ENCODE peak calls at places on chromosomes 13 and 19, in eight cellular contexts. O, Z, T, H, L, M, U and E are unnamed samples.

GRCh38 chr13:31476753-31477152 is 262.6 kb upstream of the RXFP2 start:
- DNase-seq in O (no peak), Z (no peak), T (no peak), H (no peak), L (no peak), M (no peak), U (no peak), E (no peak)

GRCh38 chr19:29544656-29545360 is 19.0 kb downstream of the VSTM2B start:
- DNase-seq in O (no peak), Z (no peak), T (no peak), H (no peak), L (no peak), M (no peak), U (no peak), E (no peak)

GRCh38 chr13:104408733-104409132 is 1342.5 kb upstream of the SLC10A2 start:
- DNase-seq in O (no peak), Z (no peak), T (no peak), H (no peak), L (no peak), M (no peak), U (no peak), E (no peak)

GRCh38 chr13:47846886-47847285 is 154.2 kb downstream of the SUCLA2 start:
- DNase-seq in O (no peak), Z (no peak), T (no peak), H (no peak), L (no peak), M (no peak), U (no peak), E (no peak)

GRCh38 chr19:35712529-35712909 is 5.3 kb upstream of the KMT2B start:
- DNase-seq in O (no peak), Z (no peak), T (no peak), H (no peak), L (no peak), M (no peak), U (no peak), E (no peak)

GRCh38 chr19:6536138-6536671 is 5.4 kb downstream of the TNFSF9 start:
- DNase-seq in O (peak), Z (peak), T (peak), H (peak), L (no peak), M (peak), U (no peak), E (peak)

GRCh38 chr19:56637976-56638555 is 4.9 kb upstream of the SMIM17 start:
- DNase-seq in O (peak), Z (peak), T (peak), H (no peak), L (peak), M (peak), U (no peak), E (no peak)

GRCh38 chr13:42011601-42012401 is 36.6 kb upstream of the DGKH start:
- DNase-seq in O (peak), Z (no peak), T (peak), H (no peak), L (no peak), M (no peak), U (peak), E (no peak)

GRCh38 chr13:25062479-25062878 is 33.5 kb upstream of the PABPC3 start:
- DNase-seq in O (no peak), Z (no peak), T (peak), H (no peak), L (no peak), M (no peak), U (no peak), E (no peak)